ENCODE peak calls at places on chromosomes 3 and 15, in seven cellular contexts. N is endothelial cell, Q is GM12891, V is cerebellum, D is GM12865, Z is HCEC 1CT, S is mucosa of gallbladder. M is an unnamed sample.

GRCh38 chr3:165459924-165460540 is 263.8 kb upstream of the SLITRK3 start:
- DNase-seq in N (no peak), Q (no peak), V (no peak), D (no peak), Z (no peak), S (no peak), M (no peak)

GRCh38 chr3:133491481-133492059 is 81.9 kb upstream of the CDV3 start:
- DNase-seq in N (no peak), Q (no peak), V (no peak), D (peak; percentile 44), Z (no peak), S (no peak), M (no peak)

GRCh38 chr15:101652783-101653430 is 726 bp upstream of the TM2D3 start:
- DNase-seq in N (no peak), Q (no peak), V (no peak), D (no peak), Z (no peak), S (no peak), M (no peak)

GRCh38 chr15:74319596-74320357 is 47.7 kb downstream of the CYP11A1 start:
- DNase-seq in N (peak; percentile 36), Q (no peak), V (no peak), D (peak; percentile 22), Z (no peak), S (no peak), M (no peak)

GRCh38 chr15:91942676-91943417 is 89.3 kb downstream of the SLCO3A1 start:
- DNase-seq in N (no peak), Q (no peak), V (peak; percentile 39), D (peak; percentile 18), Z (peak; percentile 81), S (peak; percentile 93), M (peak; percentile 85)

GRCh38 chr15:40469776-40470390 is 901 bp upstream of the CHST14 start:
- DNase-seq in N (no peak), Q (no peak), V (peak; percentile 45), D (no peak), Z (no peak), S (no peak), M (no peak)

GRCh38 chr3:54343495-54343894 is 221.1 kb downstream of the CACNA2D3 start:
- DNase-seq in N (no peak), Q (no peak), V (no peak), D (no peak), Z (no peak), S (no peak), M (no peak)

GRCh38 chr3:119279101-119279554 is 15.1 kb upstream of the ARHGAP31 start:
- DNase-seq in N (peak; percentile 54), Q (no peak), V (no peak), D (no peak), Z (no peak), S (peak; percentile 47), M (no peak)

GRCh38 chr3:23085256-23085655 is 117.9 kb upstream of the UBE2E2 start:
- DNase-seq in N (no peak), Q (no peak), V (no peak), D (no peak), Z (no peak), S (no peak), M (no peak)

GRCh38 chr15:34721802-34722795 is 32.7 kb downstream of the GJD2 start:
- DNase-seq in N (peak; percentile 22), Q (no peak), V (peak; percentile 23), D (peak; percentile 2), Z (peak; percentile 70), S (peak; percentile 15), M (peak; percentile 46)

GRCh38 chr3:168546707-168547106 is 451.0 kb upstream of the GOLIM4 start:
- DNase-seq in N (no peak), Q (no peak), V (no peak), D (no peak), Z (no peak), S (no peak), M (no peak)

GRCh38 chr15:88403461-88403860 is 63.7 kb downstream of the MRPL46 start:
- DNase-seq in N (no peak), Q (no peak), V (no peak), D (no peak), Z (no peak), S (no peak), M (no peak)

GRCh38 chr3:194994551-194994981 is 276.4 kb downstream of the XXYLT1 start:
- DNase-seq in N (no peak), Q (no peak), V (no peak), D (no peak), Z (no peak), S (no peak), M (peak; percentile 9)

GRCh38 chr15:66706840-66707239 is 4.8 kb downstream of the SMAD6 start:
- DNase-seq in N (no peak), Q (no peak), V (no peak), D (no peak), Z (no peak), S (no peak), M (no peak)

GRCh38 chr3:131277836-131278497 is 103.6 kb upstream of the NUDT16 start:
- DNase-seq in N (no peak), Q (no peak), V (no peak), D (no peak), Z (no peak), S (no peak), M (no peak)

GRCh38 chr15:37872661-37873060 is 61.8 kb upstream of the TMCO5A start:
- DNase-seq in N (no peak), Q (no peak), V (no peak), D (no peak), Z (no peak), S (peak; percentile 43), M (no peak)